ENCODE peak calls at places on chromosome 6, in ten cellular contexts. S is progenitor cell of endocrine pancreas, F is K562, N is GM23338, U is kidney, L is fibroblast of mammary gland, W is upper lobe of right lung, E is GM10248, B is upper lobe of left lung, C is NB4. Y is an unnamed sample.

GRCh38 chr6:54981647-54982046 is 135.1 kb downstream of the FAM83B start:
- DNase-seq in S (no peak), F (no peak), N (no peak), U (no peak), L (peak; percentile 25), W (no peak), E (no peak), B (no peak), C (no peak), Y (no peak)

GRCh38 chr6:38180586-38180985 is 361.1 kb downstream of the ZFAND3 start:
- DNase-seq in S (no peak), F (no peak), N (no peak), U (no peak), L (no peak), W (no peak), E (no peak), B (peak; percentile 10), C (no peak), Y (no peak)

GRCh38 chr6:149834513-149835481 is 29.4 kb downstream of the LRP11 start:
- DNase-seq in S (peak; percentile 53), F (peak; percentile 76), N (peak; percentile 81), U (no peak), L (peak; percentile 76), W (no peak), E (peak; percentile 61), B (peak; percentile 29), C (peak; percentile 74), Y (peak; percentile 55)

GRCh38 chr6:143248359-143248758 is 187.7 kb downstream of the AIG1 start:
- DNase-seq in S (no peak), F (no peak), N (no peak), U (no peak), L (no peak), W (no peak), E (no peak), B (no peak), C (no peak), Y (no peak)

GRCh38 chr6:140388141-140388802 is 1013.8 kb upstream of the CITED2 start:
- DNase-seq in S (no peak), F (no peak), N (no peak), U (no peak), L (peak; percentile 54), W (no peak), E (no peak), B (no peak), C (no peak), Y (no peak)

GRCh38 chr6:53725791-53726575 is 60.4 kb upstream of the KLHL31 start:
- DNase-seq in S (peak; percentile 71), F (peak; percentile 79), N (peak; percentile 88), U (peak; percentile 90), L (peak; percentile 64), W (peak; percentile 87), E (peak; percentile 84), B (peak; percentile 81), C (peak; percentile 81), Y (peak; percentile 77)

GRCh38 chr6:4870821-4871494 is 94.8 kb downstream of the CDYL start:
- DNase-seq in S (no peak), F (no peak), N (no peak), U (no peak), L (peak; percentile 47), W (no peak), E (no peak), B (no peak), C (no peak), Y (no peak)

GRCh38 chr6:29552512-29553051 is 7.0 kb downstream of the UBD start:
- DNase-seq in S (no peak), F (no peak), N (peak; percentile 62), U (no peak), L (peak; percentile 77), W (no peak), E (peak; percentile 73), B (no peak), C (peak; percentile 55), Y (peak; percentile 85)

DNA sequence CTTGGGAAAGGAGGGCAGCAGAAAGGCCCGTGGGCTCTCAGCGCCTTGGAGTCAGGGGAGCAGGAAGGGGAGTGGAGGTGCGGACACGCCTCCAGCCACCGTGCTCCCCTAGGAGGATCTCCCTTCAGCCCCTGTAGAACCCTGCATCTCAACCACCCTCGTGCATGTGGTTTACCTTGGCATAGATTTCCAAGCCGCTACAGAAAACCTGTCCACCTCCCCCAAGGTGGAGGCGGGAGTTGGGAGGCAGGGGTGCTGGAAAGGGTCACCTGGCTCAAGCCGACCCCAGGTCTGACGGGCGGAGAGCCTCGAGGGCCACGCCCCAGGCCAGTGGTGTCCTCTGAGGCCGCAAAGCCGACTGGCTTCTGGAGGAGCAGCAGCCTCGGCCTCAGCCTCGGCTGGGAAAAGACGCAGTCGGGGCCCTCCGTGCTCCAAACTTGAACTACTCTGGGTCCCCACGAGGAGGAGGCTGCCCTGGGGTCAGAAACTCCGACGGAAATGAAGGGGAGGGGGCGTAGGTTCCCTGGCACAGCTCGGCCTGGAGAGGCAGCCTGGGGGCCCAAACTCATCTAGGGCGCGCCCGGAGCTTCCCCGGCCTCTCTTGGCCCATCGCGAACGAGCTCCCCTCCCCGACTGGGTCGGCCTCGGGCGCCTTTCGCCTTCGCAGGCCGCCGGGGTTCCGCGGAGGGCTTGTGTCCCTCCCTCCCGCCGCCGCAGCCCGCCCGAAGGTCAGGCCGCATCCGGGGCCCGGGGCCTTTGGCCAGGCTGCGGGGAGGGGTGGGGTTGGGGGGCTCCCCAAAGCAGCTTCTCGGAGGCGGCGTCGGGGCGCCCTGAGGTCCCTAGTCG is 6.3 kb upstream of the FOXF2 start:
- DNase-seq in S (no peak), F (no peak), N (peak; percentile 80), U (peak; percentile 64), L (no peak), W (no peak), E (no peak), B (no peak), C (no peak), Y (peak; percentile 34)
- TF ChIP-seq CTCF in S (no peak), F (no peak), N (no peak), U (no peak), L (no peak), W (no peak), E (no peak), B (no peak), C (no peak), Y (no peak)

GRCh38 chr6:132734694-132735236 is 20.9 kb upstream of the VNN1 start:
- DNase-seq in S (no peak), F (peak; percentile 13), N (peak; percentile 43), U (no peak), L (peak; percentile 74), W (no peak), E (no peak), B (no peak), C (peak; percentile 76), Y (no peak)
- TF ChIP-seq CTCF in S (peak; percentile 20), F (peak; percentile 49), N (peak; percentile 55), U (no peak), L (peak; percentile 41), W (peak; percentile 35), E (no peak), B (no peak), C (peak; percentile 34), Y (no peak)

GRCh38 chr6:138504764-138505689 is 5.7 kb upstream of the NHSL1 start:
- DNase-seq in S (no peak), F (no peak), N (no peak), U (no peak), L (no peak), W (no peak), E (no peak), B (no peak), C (no peak), Y (no peak)

GRCh38 chr6:138512615-138513014 is 13.3 kb upstream of the NHSL1 start:
- DNase-seq in S (no peak), F (no peak), N (peak; percentile 59), U (no peak), L (no peak), W (no peak), E (no peak), B (no peak), C (no peak), Y (no peak)

GRCh38 chr6:138509371-138509770 is 10.1 kb upstream of the NHSL1 start:
- DNase-seq in S (no peak), F (peak; percentile 44), N (peak; percentile 71), U (no peak), L (peak; percentile 68), W (no peak), E (peak; percentile 28), B (peak; percentile 44), C (peak; percentile 73), Y (peak; percentile 38)

GRCh38 chr6:138507977-138508675 is 8.8 kb upstream of the NHSL1 start:
- DNase-seq in S (no peak), F (no peak), N (no peak), U (no peak), L (no peak), W (no peak), E (no peak), B (no peak), C (no peak), Y (no peak)

DNA sequence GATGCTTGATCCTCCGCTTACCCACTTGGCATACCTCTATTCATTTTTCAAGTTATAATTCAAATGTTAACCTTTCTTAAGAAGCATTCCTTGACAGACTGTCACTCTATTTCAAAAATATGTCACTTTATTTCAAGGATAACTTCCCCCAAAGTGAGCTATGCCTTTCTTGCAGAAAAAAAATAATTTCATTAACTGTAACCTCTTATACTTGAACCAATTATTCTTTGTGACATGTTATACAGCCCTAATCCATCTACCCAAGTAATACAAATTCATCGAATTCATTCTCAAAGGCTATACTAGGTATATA is 9.3 kb upstream of the NHSL1 start:
- DNase-seq in S (no peak), F (no peak), N (no peak), U (no peak), L (no peak), W (no peak), E (no peak), B (no peak), C (no peak), Y (no peak)
- TF ChIP-seq CTCF in S (no peak), F (no peak), N (no peak), U (no peak), L (no peak), W (no peak), E (no peak), B (no peak), C (no peak), Y (no peak)

GRCh38 chr6:166257911-166258318 is 50.3 kb downstream of the PRR18 start:
- DNase-seq in S (no peak), F (no peak), N (no peak), U (no peak), L (no peak), W (no peak), E (no peak), B (no peak), C (peak; percentile 66), Y (no peak)

GRCh38 chr6:166266336-166266735 is 41.9 kb downstream of the PRR18 start:
- DNase-seq in S (no peak), F (no peak), N (no peak), U (no peak), L (no peak), W (no peak), E (no peak), B (no peak), C (no peak), Y (no peak)

GRCh38 chr6:166258854-166259276 is 49.3 kb downstream of the PRR18 start:
- DNase-seq in S (no peak), F (peak; percentile 58), N (no peak), U (no peak), L (no peak), W (peak; percentile 77), E (no peak), B (peak; percentile 71), C (peak; percentile 94), Y (peak; percentile 41)

GRCh38 chr6:166259296-166259977 is 48.8 kb downstream of the PRR18 start:
- DNase-seq in S (no peak), F (no peak), N (peak; percentile 27), U (no peak), L (no peak), W (no peak), E (no peak), B (peak; percentile 72), C (peak; percentile 94), Y (no peak)

GRCh38 chr6:166262738-166263515 is 45.3 kb downstream of the PRR18 start:
- DNase-seq in S (no peak), F (no peak), N (no peak), U (no peak), L (no peak), W (no peak), E (no peak), B (peak; percentile 36), C (peak; percentile 46), Y (no peak)
- TF ChIP-seq CTCF in S (no peak), F (peak; percentile 19), N (peak; percentile 74), U (no peak), L (no peak), W (no peak), E (peak; percentile 5), B (no peak), C (no peak), Y (no peak)